ENCODE peak calls at places on chromosomes 13 and 19, in ten cellular contexts. One of them, this sample, is unnamed. For H3K4me1 and H3K36me3, the result is how much of the 10 kb centered on the place peaks cover.

GRCh38 chr19:7444042-7444441 is 44.8 kb downstream of the PEX11G start:
- DNase-seq in heart right ventricle: no peak
- DNase-seq in HepG2: no peak
- DNase-seq in fibroblast of lung: no peak
- DNase-seq in right atrium auricular region: no peak
- DNase-seq in mucosa of descending colon: no peak
- DNase-seq in GM23248: no peak
- DNase-seq in neuronal stem cell: no peak
- DNase-seq in mammary epithelial cell: no peak
- DNase-seq in tibial artery: no peak
- DNase-seq in this sample: no peak

GRCh38 chr13:74114641-74115040 is 19.6 kb downstream of the KLF12 start:
- DNase-seq in fibroblast of lung: no peak
- DNase-seq in tibial artery: no peak
- DNase-seq in mammary epithelial cell: no peak
- DNase-seq in mucosa of descending colon: no peak
- DNase-seq in heart right ventricle: no peak
- DNase-seq in right atrium auricular region: no peak
- DNase-seq in GM23248: peak
- DNase-seq in neuronal stem cell: no peak
- DNase-seq in HepG2: no peak
- DNase-seq in this sample: no peak

GRCh38 chr13:41590643-41591042 is 133.3 kb downstream of the RGCC start:
- DNase-seq in mucosa of descending colon: no peak
- DNase-seq in heart right ventricle: no peak
- DNase-seq in mammary epithelial cell: peak
- DNase-seq in fibroblast of lung: peak
- DNase-seq in GM23248: no peak
- DNase-seq in right atrium auricular region: no peak
- DNase-seq in neuronal stem cell: no peak
- DNase-seq in HepG2: no peak
- DNase-seq in tibial artery: no peak
- DNase-seq in this sample: no peak

GRCh38 chr13:94327318-94327717 is 152.2 kb downstream of the DCT start:
- DNase-seq in HepG2: no peak
- DNase-seq in neuronal stem cell: no peak
- DNase-seq in right atrium auricular region: no peak
- DNase-seq in heart right ventricle: no peak
- DNase-seq in mammary epithelial cell: no peak
- DNase-seq in mucosa of descending colon: no peak
- DNase-seq in GM23248: no peak
- DNase-seq in fibroblast of lung: peak
- DNase-seq in tibial artery: no peak
- DNase-seq in this sample: no peak

GRCh38 chr19:639251-640155 is at the start of gene FGF22:
- DNase-seq in heart right ventricle: peak
- DNase-seq in right atrium auricular region: peak
- DNase-seq in GM23248: peak
- DNase-seq in mammary epithelial cell: peak
- DNase-seq in fibroblast of lung: peak
- DNase-seq in mucosa of descending colon: peak
- DNase-seq in HepG2: peak
- DNase-seq in tibial artery: peak
- DNase-seq in neuronal stem cell: peak
- DNase-seq in this sample: peak

GRCh38 chr13:25874907-25875306 is 176.9 kb downstream of the SHISA2 start:
- DNase-seq in right atrium auricular region: no peak
- DNase-seq in mammary epithelial cell: no peak
- DNase-seq in HepG2: no peak
- DNase-seq in fibroblast of lung: no peak
- DNase-seq in neuronal stem cell: no peak
- DNase-seq in tibial artery: no peak
- DNase-seq in heart right ventricle: no peak
- DNase-seq in GM23248: no peak
- DNase-seq in mucosa of descending colon: no peak
- DNase-seq in this sample: peak

GRCh38 chr13:33870046-33870668 is 52.2 kb downstream of the RFC3 start:
- DNase-seq in heart right ventricle: no peak
- DNase-seq in mucosa of descending colon: no peak
- DNase-seq in neuronal stem cell: no peak
- DNase-seq in fibroblast of lung: no peak
- DNase-seq in tibial artery: no peak
- DNase-seq in HepG2: no peak
- DNase-seq in mammary epithelial cell: no peak
- DNase-seq in GM23248: no peak
- DNase-seq in right atrium auricular region: no peak
- DNase-seq in this sample: no peak

GRCh38 chr13:33016414-33017409 is at the start of gene KL:
- DNase-seq in HepG2: no peak
- DNase-seq in neuronal stem cell: no peak
- DNase-seq in fibroblast of lung: peak
- DNase-seq in tibial artery: peak
- DNase-seq in mucosa of descending colon: peak
- DNase-seq in heart right ventricle: peak
- DNase-seq in right atrium auricular region: no peak
- DNase-seq in GM23248: peak
- DNase-seq in mammary epithelial cell: no peak
- DNase-seq in this sample: peak

GRCh38 chr19:21483589-21484170 is 21.7 kb upstream of the ZNF429 start:
- DNase-seq in mammary epithelial cell: no peak
- DNase-seq in right atrium auricular region: no peak
- DNase-seq in GM23248: peak
- DNase-seq in neuronal stem cell: no peak
- DNase-seq in mucosa of descending colon: peak
- DNase-seq in fibroblast of lung: no peak
- DNase-seq in tibial artery: no peak
- DNase-seq in heart right ventricle: peak
- DNase-seq in HepG2: no peak
- DNase-seq in this sample: peak

GRCh38 chr19:48558018-48558684 is 6.2 kb downstream of the SULT2B1 start:
- DNase-seq in HepG2: peak
- DNase-seq in GM23248: peak
- DNase-seq in heart right ventricle: no peak
- DNase-seq in mammary epithelial cell: no peak
- DNase-seq in neuronal stem cell: no peak
- DNase-seq in tibial artery: peak
- DNase-seq in fibroblast of lung: peak
- DNase-seq in mucosa of descending colon: peak
- DNase-seq in right atrium auricular region: no peak
- DNase-seq in this sample: no peak

GRCh38 chr13:27112006-27112405 is 59.6 kb downstream of the USP12 start:
- DNase-seq in GM23248: no peak
- DNase-seq in fibroblast of lung: no peak
- DNase-seq in mucosa of descending colon: no peak
- DNase-seq in mammary epithelial cell: no peak
- DNase-seq in right atrium auricular region: no peak
- DNase-seq in tibial artery: no peak
- DNase-seq in HepG2: no peak
- DNase-seq in heart right ventricle: no peak
- DNase-seq in neuronal stem cell: no peak
- DNase-seq in this sample: no peak

GRCh38 chr19:45349430-45349941 is 8.9 kb downstream of the KLC3 start:
- DNase-seq in right atrium auricular region: no peak
- DNase-seq in mucosa of descending colon: no peak
- DNase-seq in tibial artery: no peak
- DNase-seq in fibroblast of lung: no peak
- DNase-seq in mammary epithelial cell: no peak
- DNase-seq in heart right ventricle: no peak
- DNase-seq in GM23248: no peak
- DNase-seq in HepG2: no peak
- DNase-seq in neuronal stem cell: no peak
- DNase-seq in this sample: no peak

GRCh38 chr19:47819841-47820244 is 1.9 kb upstream of the CRX start:
- DNase-seq in right atrium auricular region: no peak
- DNase-seq in neuronal stem cell: peak
- DNase-seq in mucosa of descending colon: no peak
- DNase-seq in tibial artery: no peak
- DNase-seq in HepG2: no peak
- DNase-seq in mammary epithelial cell: no peak
- DNase-seq in fibroblast of lung: no peak
- DNase-seq in heart right ventricle: no peak
- DNase-seq in GM23248: no peak
- DNase-seq in this sample: no peak

GRCh38 chr19:751501-752341 is 809 bp downstream of the MISP start:
- DNase-seq in GM23248: peak
- DNase-seq in fibroblast of lung: peak
- DNase-seq in HepG2: peak
- DNase-seq in heart right ventricle: no peak
- DNase-seq in neuronal stem cell: no peak
- DNase-seq in mucosa of descending colon: peak
- DNase-seq in right atrium auricular region: peak
- DNase-seq in mammary epithelial cell: peak
- DNase-seq in tibial artery: no peak
- DNase-seq in this sample: no peak

GRCh38 chr19:50495020-50495531 is 15.9 kb downstream of the JOSD2 start:
- DNase-seq in mucosa of descending colon: no peak
- DNase-seq in heart right ventricle: no peak
- DNase-seq in right atrium auricular region: no peak
- DNase-seq in GM23248: no peak
- DNase-seq in mammary epithelial cell: no peak
- DNase-seq in HepG2: no peak
- DNase-seq in neuronal stem cell: no peak
- DNase-seq in tibial artery: no peak
- DNase-seq in fibroblast of lung: no peak
- DNase-seq in this sample: no peak

GRCh38 chr13:51811920-51812328 is 8.0 kb upstream of the DHRS12 start:
- DNase-seq in neuronal stem cell: no peak
- DNase-seq in mucosa of descending colon: no peak
- DNase-seq in right atrium auricular region: no peak
- DNase-seq in heart right ventricle: no peak
- DNase-seq in fibroblast of lung: no peak
- DNase-seq in tibial artery: peak
- DNase-seq in GM23248: no peak
- DNase-seq in mammary epithelial cell: peak
- DNase-seq in HepG2: no peak
- DNase-seq in this sample: no peak

GRCh38 chr19:36771275-36772231 is 1.1 kb downstream of the ZNF850 start:
- DNase-seq in GM23248: peak
- DNase-seq in mucosa of descending colon: peak
- DNase-seq in neuronal stem cell: peak
- DNase-seq in fibroblast of lung: peak
- DNase-seq in right atrium auricular region: peak
- DNase-seq in tibial artery: peak
- DNase-seq in mammary epithelial cell: peak
- DNase-seq in HepG2: peak
- DNase-seq in heart right ventricle: peak
- DNase-seq in this sample: peak

GRCh38 chr19:2207991-2208860 is 27.9 kb downstream of the PLEKHJ1 start:
- DNase-seq in heart right ventricle: peak
- DNase-seq in GM23248: peak
- DNase-seq in fibroblast of lung: peak
- DNase-seq in HepG2: no peak
- DNase-seq in mammary epithelial cell: no peak
- DNase-seq in neuronal stem cell: peak
- DNase-seq in tibial artery: peak
- DNase-seq in mucosa of descending colon: peak
- DNase-seq in right atrium auricular region: peak
- DNase-seq in this sample: peak

GRCh38 chr19:57927587-57927986 is 7.6 kb downstream of the ZNF418 start:
- DNase-seq in GM23248: no peak
- DNase-seq in mammary epithelial cell: no peak
- DNase-seq in neuronal stem cell: no peak
- DNase-seq in heart right ventricle: no peak
- DNase-seq in tibial artery: no peak
- DNase-seq in fibroblast of lung: no peak
- DNase-seq in HepG2: no peak
- DNase-seq in right atrium auricular region: no peak
- DNase-seq in mucosa of descending colon: no peak
- DNase-seq in this sample: no peak
- H3K4me1 ChIP-seq in GM23248: under half
- H3K4me1 ChIP-seq in mammary epithelial cell: under half
- H3K4me1 ChIP-seq in neuronal stem cell: under half
- H3K4me1 ChIP-seq in heart right ventricle: under half
- H3K4me1 ChIP-seq in tibial artery: under half
- H3K4me1 ChIP-seq in fibroblast of lung: under half
- H3K4me1 ChIP-seq in HepG2: under half
- H3K4me1 ChIP-seq in right atrium auricular region: under half
- H3K4me1 ChIP-seq in mucosa of descending colon: under half
- H3K4me1 ChIP-seq in this sample: under half

DNA sequence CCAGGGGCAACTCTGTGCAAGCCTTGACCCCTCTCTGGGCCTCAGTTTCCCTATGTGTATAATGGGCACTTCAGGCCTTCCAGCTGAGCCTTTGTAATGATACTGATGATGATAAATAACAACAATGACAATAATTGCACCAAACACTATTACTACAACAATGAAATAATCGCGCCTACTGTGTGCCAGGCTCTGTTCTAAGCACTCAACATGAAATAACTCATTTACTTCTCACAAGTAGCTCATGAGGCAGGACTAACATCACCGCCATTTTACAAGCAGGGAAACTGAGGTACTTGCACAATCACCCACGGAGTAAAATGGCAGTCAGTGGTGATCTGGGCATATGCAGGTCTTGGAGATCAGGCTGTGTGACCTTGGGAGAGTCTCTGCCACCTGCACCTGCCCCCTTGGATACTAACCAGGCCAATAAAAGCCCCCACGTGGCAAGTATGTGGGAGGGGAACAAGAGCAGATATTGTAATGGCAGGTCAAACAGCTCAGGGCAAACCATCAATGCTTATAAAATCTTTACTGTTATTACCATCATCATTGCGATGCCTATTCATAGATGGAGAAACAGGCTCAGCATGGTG is 540 bp upstream of the ANGPTL8 start:
- DNase-seq in mucosa of descending colon: no peak
- DNase-seq in fibroblast of lung: no peak
- DNase-seq in GM23248: no peak
- DNase-seq in heart right ventricle: no peak
- DNase-seq in neuronal stem cell: no peak
- DNase-seq in mammary epithelial cell: no peak
- DNase-seq in right atrium auricular region: no peak
- DNase-seq in tibial artery: no peak
- DNase-seq in HepG2: no peak
- DNase-seq in this sample: no peak
- H3K36me3 ChIP-seq in mucosa of descending colon: under half
- H3K36me3 ChIP-seq in fibroblast of lung: under half
- H3K36me3 ChIP-seq in GM23248: under half
- H3K36me3 ChIP-seq in heart right ventricle: half or more
- H3K36me3 ChIP-seq in neuronal stem cell: half or more
- H3K36me3 ChIP-seq in mammary epithelial cell: under half
- H3K36me3 ChIP-seq in right atrium auricular region: under half
- H3K36me3 ChIP-seq in tibial artery: half or more
- H3K36me3 ChIP-seq in HepG2: under half
- H3K36me3 ChIP-seq in this sample: under half

GRCh38 chr19:10603084-10603872 is 16.2 kb upstream of the AP1M2 start:
- DNase-seq in mammary epithelial cell: no peak
- DNase-seq in GM23248: no peak
- DNase-seq in mucosa of descending colon: peak
- DNase-seq in right atrium auricular region: peak
- DNase-seq in neuronal stem cell: no peak
- DNase-seq in HepG2: no peak
- DNase-seq in fibroblast of lung: no peak
- DNase-seq in tibial artery: peak
- DNase-seq in heart right ventricle: peak
- DNase-seq in this sample: peak
- H3K4me1 ChIP-seq in mammary epithelial cell: under half
- H3K4me1 ChIP-seq in GM23248: under half
- H3K4me1 ChIP-seq in mucosa of descending colon: under half
- H3K4me1 ChIP-seq in right atrium auricular region: under half
- H3K4me1 ChIP-seq in neuronal stem cell: under half
- H3K4me1 ChIP-seq in HepG2: under half
- H3K4me1 ChIP-seq in fibroblast of lung: under half
- H3K4me1 ChIP-seq in tibial artery: under half
- H3K4me1 ChIP-seq in heart right ventricle: under half
- H3K4me1 ChIP-seq in this sample: half or more

GRCh38 chr13:75841905-75842304 is 205.8 kb downstream of the LMO7 start:
- DNase-seq in mammary epithelial cell: no peak
- DNase-seq in right atrium auricular region: no peak
- DNase-seq in fibroblast of lung: no peak
- DNase-seq in GM23248: no peak
- DNase-seq in HepG2: no peak
- DNase-seq in mucosa of descending colon: no peak
- DNase-seq in tibial artery: no peak
- DNase-seq in heart right ventricle: no peak
- DNase-seq in neuronal stem cell: no peak
- DNase-seq in this sample: no peak
- H3K36me3 ChIP-seq in mammary epithelial cell: under half
- H3K36me3 ChIP-seq in right atrium auricular region: half or more
- H3K36me3 ChIP-seq in fibroblast of lung: under half
- H3K36me3 ChIP-seq in GM23248: half or more
- H3K36me3 ChIP-seq in HepG2: half or more
- H3K36me3 ChIP-seq in mucosa of descending colon: under half
- H3K36me3 ChIP-seq in tibial artery: under half
- H3K36me3 ChIP-seq in heart right ventricle: under half
- H3K36me3 ChIP-seq in neuronal stem cell: under half
- H3K36me3 ChIP-seq in this sample: under half

This sample was measured in spleen.